ENCODE peak calls at places on chromosomes 13 and 19, in five cellular contexts. K, T, Q, Z and H are unnamed samples.

GRCh38 chr19:31539386-31539785 is 190.2 kb upstream of the TSHZ3 start:
- DNase-seq in Q (no peak), T (no peak), K (no peak), Z (no peak), H (no peak)

GRCh38 chr13:59346861-59347470 is 816.8 kb downstream of the DIAPH3 start:
- DNase-seq in Z (no peak), T (no peak), K (no peak), Q (no peak), H (no peak)

GRCh38 chr13:33352023-33352422 is 66.5 kb upstream of the STARD13 start:
- DNase-seq in K (no peak), T (no peak), Z (no peak), Q (no peak), H (no peak)

GRCh38 chr19:15264061-15264932 is 32.0 kb upstream of the EPHX3 start:
- DNase-seq in K (peak; percentile 42), Q (peak; percentile 81), Z (peak; percentile 73), T (peak; percentile 73), H (no peak)

GRCh38 chr13:77872995-77873394 is 45.6 kb downstream of the EDNRB start:
- DNase-seq in Z (no peak), T (peak; percentile 85), Q (no peak), K (no peak), H (no peak)

GRCh38 chr13:112973577-112973951 is 4.5 kb downstream of the MCF2L start:
- DNase-seq in Q (no peak), Z (no peak), T (no peak), K (no peak), H (no peak)

GRCh38 chr13:48586591-48587103 is 53.8 kb upstream of the RCBTB2 start:
- DNase-seq in K (no peak), Z (no peak), Q (peak; percentile 52), T (no peak), H (no peak)

GRCh38 chr19:2503521-2504109 is 27.7 kb downstream of the GADD45B start:
- DNase-seq in K (peak; percentile 43), Q (no peak), T (peak; percentile 45), Z (peak; percentile 63), H (no peak)

GRCh38 chr19:13208131-13208963 is 58.1 kb downstream of the IER2 start:
- DNase-seq in Q (peak; percentile 47), K (peak; percentile 45), Z (peak; percentile 79), T (peak; percentile 69), H (peak; percentile 45)

GRCh38 chr13:74715718-74716117 is 581.5 kb upstream of the KLF12 start:
- DNase-seq in Q (no peak), K (no peak), T (no peak), Z (peak; percentile 8), H (no peak)

GRCh38 chr19:48618916-48619691 is at the start of the genes RPL18 and SPHK2:
- DNase-seq in Q (peak; percentile 99), Z (peak; percentile 100), T (peak; percentile 100), K (peak; percentile 94), H (peak; percentile 99)

GRCh38 chr13:106349080-106349841 is 186.2 kb downstream of the EFNB2 start:
- DNase-seq in T (no peak), Z (no peak), K (no peak), Q (no peak), H (no peak)

GRCh38 chr19:54660967-54661366 is 1.8 kb upstream of the LILRB4 start:
- DNase-seq in Z (peak; percentile 59), T (no peak), K (no peak), Q (no peak), H (no peak)

GRCh38 chr19:1065606-1066109 is 1.3 kb upstream of the ARHGAP45 start:
- DNase-seq in K (no peak), Z (no peak), T (no peak), Q (no peak), H (no peak)